ENCODE peak calls at places on chromosomes 5 and 9, in seven cellular contexts. One of them, this sample, is unnamed.
A peak's percentile ranks its signal among the peaks of the same experiment; 100 is the strongest.

GRCh38 chr5:19874811-19875210 is 113.2 kb downstream of the CDH18 start:
- DNase-seq in immature natural killer cell: no peak
- DNase-seq in GM03348: no peak
- DNase-seq in stimulated activated CD4-positive, alpha-beta T cell treated with anti-CD3 and anti-CD28 coated beads, Interleukin-1b, Interleukin-23, amount 100 ng/mL, for 4 hours: no peak
- DNase-seq in DND-41: no peak
- DNase-seq in AG20443: no peak
- DNase-seq in NCI-H460: no peak
- DNase-seq in this sample: no peak

GRCh38 chr5:34722183-34722582 is 66.1 kb downstream of the RAI14 start:
- DNase-seq in AG20443: no peak
- DNase-seq in immature natural killer cell: no peak
- DNase-seq in NCI-H460: no peak
- DNase-seq in stimulated activated CD4-positive, alpha-beta T cell treated with anti-CD3 and anti-CD28 coated beads, Interleukin-1b, Interleukin-23, amount 100 ng/mL, for 4 hours: no peak
- DNase-seq in GM03348: no peak
- DNase-seq in DND-41: no peak
- DNase-seq in this sample: no peak

GRCh38 chr5:164252-164651 is 27.0 kb upstream of the LRRC14B start:
- DNase-seq in DND-41: no peak
- DNase-seq in stimulated activated CD4-positive, alpha-beta T cell treated with anti-CD3 and anti-CD28 coated beads, Interleukin-1b, Interleukin-23, amount 100 ng/mL, for 4 hours: no peak
- DNase-seq in AG20443: no peak
- DNase-seq in GM03348: no peak
- DNase-seq in NCI-H460: peak; percentile 42
- DNase-seq in immature natural killer cell: no peak
- DNase-seq in this sample: no peak

GRCh38 chr5:135233477-135233876 is 165.6 kb downstream of the MACROH2A1 start:
- DNase-seq in stimulated activated CD4-positive, alpha-beta T cell treated with anti-CD3 and anti-CD28 coated beads, Interleukin-1b, Interleukin-23, amount 100 ng/mL, for 4 hours: no peak
- DNase-seq in immature natural killer cell: no peak
- DNase-seq in DND-41: no peak
- DNase-seq in GM03348: no peak
- DNase-seq in NCI-H460: no peak
- DNase-seq in AG20443: no peak
- DNase-seq in this sample: no peak

GRCh38 chr5:14421851-14422250 is 159.7 kb upstream of the OTULINL start:
- DNase-seq in AG20443: no peak
- DNase-seq in stimulated activated CD4-positive, alpha-beta T cell treated with anti-CD3 and anti-CD28 coated beads, Interleukin-1b, Interleukin-23, amount 100 ng/mL, for 4 hours: no peak
- DNase-seq in GM03348: no peak
- DNase-seq in DND-41: no peak
- DNase-seq in immature natural killer cell: no peak
- DNase-seq in NCI-H460: no peak
- DNase-seq in this sample: no peak

GRCh38 chr9:38083858-38084555 is 15.0 kb upstream of the SHB start:
- DNase-seq in AG20443: no peak
- DNase-seq in DND-41: no peak
- DNase-seq in GM03348: peak; percentile 47
- DNase-seq in immature natural killer cell: no peak
- DNase-seq in stimulated activated CD4-positive, alpha-beta T cell treated with anti-CD3 and anti-CD28 coated beads, Interleukin-1b, Interleukin-23, amount 100 ng/mL, for 4 hours: no peak
- DNase-seq in NCI-H460: no peak
- DNase-seq in this sample: no peak

GRCh38 chr9:35114113-35114847 is 1.4 kb downstream of the ATOSB start:
- DNase-seq in NCI-H460: peak; percentile 81
- DNase-seq in DND-41: peak; percentile 88
- DNase-seq in stimulated activated CD4-positive, alpha-beta T cell treated with anti-CD3 and anti-CD28 coated beads, Interleukin-1b, Interleukin-23, amount 100 ng/mL, for 4 hours: peak; percentile 40
- DNase-seq in immature natural killer cell: peak; percentile 50
- DNase-seq in AG20443: peak; percentile 89
- DNase-seq in GM03348: peak; percentile 93
- DNase-seq in this sample: peak; percentile 98

GRCh38 chr9:83062653-83063527 is at the start of gene RASEF:
- DNase-seq in stimulated activated CD4-positive, alpha-beta T cell treated with anti-CD3 and anti-CD28 coated beads, Interleukin-1b, Interleukin-23, amount 100 ng/mL, for 4 hours: no peak
- DNase-seq in NCI-H460: no peak
- DNase-seq in DND-41: no peak
- DNase-seq in immature natural killer cell: no peak
- DNase-seq in AG20443: peak; percentile 59
- DNase-seq in GM03348: peak; percentile 57
- DNase-seq in this sample: no peak

GRCh38 chr5:78610163-78610583 is 38.4 kb downstream of the LHFPL2 start:
- DNase-seq in AG20443: peak; percentile 75
- DNase-seq in GM03348: peak; percentile 77
- DNase-seq in stimulated activated CD4-positive, alpha-beta T cell treated with anti-CD3 and anti-CD28 coated beads, Interleukin-1b, Interleukin-23, amount 100 ng/mL, for 4 hours: no peak
- DNase-seq in immature natural killer cell: no peak
- DNase-seq in NCI-H460: no peak
- DNase-seq in DND-41: no peak
- DNase-seq in this sample: no peak

GRCh38 chr9:6237267-6237666 is 21.7 kb downstream of the IL33 start:
- DNase-seq in NCI-H460: no peak
- DNase-seq in DND-41: no peak
- DNase-seq in AG20443: no peak
- DNase-seq in stimulated activated CD4-positive, alpha-beta T cell treated with anti-CD3 and anti-CD28 coated beads, Interleukin-1b, Interleukin-23, amount 100 ng/mL, for 4 hours: no peak
- DNase-seq in immature natural killer cell: no peak
- DNase-seq in GM03348: no peak
- DNase-seq in this sample: peak; percentile 28

GRCh38 chr5:177431317-177432142 is 5.1 kb downstream of the GRK6 start:
- DNase-seq in GM03348: no peak
- DNase-seq in DND-41: peak; percentile 92
- DNase-seq in immature natural killer cell: peak; percentile 79
- DNase-seq in stimulated activated CD4-positive, alpha-beta T cell treated with anti-CD3 and anti-CD28 coated beads, Interleukin-1b, Interleukin-23, amount 100 ng/mL, for 4 hours: peak; percentile 51
- DNase-seq in AG20443: no peak
- DNase-seq in NCI-H460: no peak
- DNase-seq in this sample: no peak

GRCh38 chr9:88992556-88992955 is 1.3 kb downstream of the S1PR3 start:
- DNase-seq in DND-41: no peak
- DNase-seq in GM03348: no peak
- DNase-seq in stimulated activated CD4-positive, alpha-beta T cell treated with anti-CD3 and anti-CD28 coated beads, Interleukin-1b, Interleukin-23, amount 100 ng/mL, for 4 hours: no peak
- DNase-seq in AG20443: no peak
- DNase-seq in NCI-H460: no peak
- DNase-seq in immature natural killer cell: no peak
- DNase-seq in this sample: no peak

GRCh38 chr5:34736445-34737119 is 80.5 kb downstream of the RAI14 start:
- DNase-seq in DND-41: no peak
- DNase-seq in AG20443: no peak
- DNase-seq in stimulated activated CD4-positive, alpha-beta T cell treated with anti-CD3 and anti-CD28 coated beads, Interleukin-1b, Interleukin-23, amount 100 ng/mL, for 4 hours: no peak
- DNase-seq in immature natural killer cell: no peak
- DNase-seq in GM03348: no peak
- DNase-seq in NCI-H460: no peak
- DNase-seq in this sample: no peak

This sample was measured in COLO829.